ENCODE peak calls at places on chromosomes 7 and 10, in ten cellular contexts. E is tibial nerve; B is GM13976; S is iris pigment epithelial cell; O is glutamatergic neuron; Y is LoVo; V is CD4-positive, alpha-beta T cell; F is HFFc6; T is ELF-1; Z is A549. X is an unnamed sample.

GRCh38 chr7:20745716-20746115 is 41.0 kb downstream of the SP8 start:
- DNase-seq in E (no peak), B (no peak), S (no peak), O (no peak), Y (no peak), V (no peak), F (no peak), T (peak; percentile 23), Z (no peak), X (no peak)

GRCh38 chr10:46052057-46052790 is 6.2 kb upstream of the MSMB start:
- DNase-seq in E (no peak), B (no peak), S (no peak), O (no peak), Y (no peak), V (no peak), F (no peak), T (no peak), Z (no peak), X (no peak)

GRCh38 chr10:110706690-110707098 is 62.6 kb downstream of the RBM20 start:
- DNase-seq in E (no peak), B (no peak), S (peak; percentile 96), O (no peak), Y (peak; percentile 52), V (no peak), F (peak; percentile 88), T (peak; percentile 63), Z (no peak), X (no peak)

GRCh38 chr7:131574741-131575140 is 18.3 kb upstream of the PODXL start:
- DNase-seq in E (no peak), B (no peak), S (peak; percentile 31), O (no peak), Y (no peak), V (no peak), F (peak; percentile 51), T (no peak), Z (no peak), X (no peak)

GRCh38 chr10:52818019-52818418 is 45.4 kb upstream of the MBL2 start:
- DNase-seq in E (no peak), B (peak; percentile 28), S (peak; percentile 47), O (no peak), Y (peak; percentile 59), V (no peak), F (peak; percentile 36), T (peak; percentile 27), Z (no peak), X (peak; percentile 44)

GRCh38 chr10:80373566-80373965 is 17.0 kb downstream of the DYDC2 start:
- DNase-seq in E (no peak), B (no peak), S (no peak), O (no peak), Y (no peak), V (no peak), F (no peak), T (no peak), Z (no peak), X (no peak)

GRCh38 chr7:87056346-87056745 is 3.1 kb downstream of the ELAPOR2 start:
- DNase-seq in E (no peak), B (no peak), S (no peak), O (no peak), Y (no peak), V (no peak), F (no peak), T (no peak), Z (no peak), X (no peak)

GRCh38 chr10:114458955-114459354 is 54.7 kb upstream of the AFAP1L2 start:
- DNase-seq in E (no peak), B (peak; percentile 63), S (peak; percentile 44), O (peak; percentile 55), Y (peak; percentile 12), V (no peak), F (no peak), T (peak; percentile 76), Z (peak; percentile 40), X (no peak)

GRCh38 chr7:131105294-131105802 is 222.3 kb upstream of the MKLN1 start:
- DNase-seq in E (peak; percentile 43), B (no peak), S (peak; percentile 37), O (peak; percentile 59), Y (no peak), V (no peak), F (no peak), T (peak; percentile 20), Z (no peak), X (no peak)

GRCh38 chr10:71299071-71299759 is 19.8 kb upstream of the SLC29A3 start:
- DNase-seq in E (no peak), B (no peak), S (no peak), O (no peak), Y (no peak), V (no peak), F (no peak), T (no peak), Z (no peak), X (no peak)

GRCh38 chr7:64590971-64591370 is 28.1 kb upstream of the ZNF680 start:
- DNase-seq in E (no peak), B (no peak), S (no peak), O (no peak), Y (no peak), V (no peak), F (no peak), T (no peak), Z (no peak), X (no peak)

GRCh38 chr10:27865221-27865635 is 119.6 kb upstream of the MKX start:
- DNase-seq in E (no peak), B (no peak), S (peak; percentile 10), O (no peak), Y (peak; percentile 1), V (no peak), F (peak; percentile 53), T (no peak), Z (no peak), X (no peak)

GRCh38 chr7:30800785-30801252 is 29.6 kb downstream of the MINDY4 start:
- DNase-seq in E (peak; percentile 91), B (peak; percentile 76), S (peak; percentile 76), O (peak; percentile 38), Y (peak; percentile 36), V (no peak), F (peak; percentile 75), T (peak; percentile 82), Z (peak; percentile 79), X (no peak)

GRCh38 chr10:125002423-125003145 is 60.7 kb downstream of the ZRANB1 start:
- DNase-seq in E (no peak), B (peak; percentile 25), S (no peak), O (no peak), Y (no peak), V (no peak), F (no peak), T (no peak), Z (no peak), X (no peak)

GRCh38 chr10:113053881-113054280 is 103.8 kb downstream of the TCF7L2 start:
- DNase-seq in E (no peak), B (no peak), S (peak; percentile 77), O (no peak), Y (no peak), V (no peak), F (no peak), T (peak; percentile 89), Z (no peak), X (no peak)

GRCh38 chr7:82234457-82235049 is 209.0 kb downstream of the CACNA2D1 start:
- DNase-seq in E (no peak), B (peak; percentile 12), S (peak; percentile 49), O (no peak), Y (peak; percentile 61), V (no peak), F (peak; percentile 30), T (no peak), Z (peak; percentile 11), X (peak; percentile 14)

GRCh38 chr7:19969859-19970493 is 196.6 kb upstream of the TMEM196 start:
- DNase-seq in E (no peak), B (no peak), S (peak; percentile 28), O (no peak), Y (peak; percentile 82), V (no peak), F (no peak), T (no peak), Z (peak; percentile 62), X (no peak)

GRCh38 chr7:158449942-158450341 is 137.7 kb downstream of the PTPRN2 start:
- DNase-seq in E (no peak), B (no peak), S (no peak), O (no peak), Y (no peak), V (no peak), F (no peak), T (no peak), Z (no peak), X (no peak)

GRCh38 chr10:46558411-46559185 is 2.1 kb upstream of the GPRIN2 start:
- DNase-seq in E (no peak), B (no peak), S (no peak), O (no peak), Y (no peak), V (no peak), F (no peak), T (no peak), Z (peak; percentile 63), X (no peak)

GRCh38 chr7:92997144-92997543 is 120.6 kb downstream of the SAMD9 start:
- DNase-seq in E (no peak), B (no peak), S (no peak), O (no peak), Y (no peak), V (no peak), F (no peak), T (no peak), Z (no peak), X (no peak)

GRCh38 chr7:108004220-108005142 is 1.5 kb upstream of the LAMB1 start:
- DNase-seq in E (peak; percentile 35), B (no peak), S (peak; percentile 76), O (peak; percentile 23), Y (no peak), V (no peak), F (peak; percentile 54), T (peak; percentile 82), Z (peak; percentile 81), X (no peak)

GRCh38 chr7:74544706-74545469 is 91.2 kb downstream of the GTF2IRD1 start:
- DNase-seq in E (no peak), B (peak; percentile 60), S (peak; percentile 67), O (peak; percentile 51), Y (peak; percentile 49), V (no peak), F (peak; percentile 26), T (peak; percentile 95), Z (peak; percentile 42), X (no peak)

GRCh38 chr10:45052700-45053099 is 52.0 kb downstream of the ZNF22 start:
- DNase-seq in E (no peak), B (no peak), S (peak; percentile 52), O (no peak), Y (no peak), V (no peak), F (no peak), T (no peak), Z (no peak), X (no peak)

GRCh38 chr10:81680374-81680773 is 194.6 kb upstream of the NRG3 start:
- DNase-seq in E (no peak), B (no peak), S (no peak), O (no peak), Y (no peak), V (no peak), F (no peak), T (no peak), Z (no peak), X (no peak)

GRCh38 chr10:86314616-86315520 is 51.7 kb downstream of the GRID1 start:
- DNase-seq in E (no peak), B (no peak), S (no peak), O (no peak), Y (no peak), V (no peak), F (no peak), T (no peak), Z (no peak), X (no peak)